ENCODE peak calls at places on chromosomes 13 and 19, in six cellular contexts. C is cerebellum, T is NCI-H1436 treated with DMSO at 0.1 percent for 48 hours, I is NCI-H1417, E is non-pigmented ciliary epithelial cell, R is memory B cell. W is an unnamed sample.

GRCh38 chr13:50244913-50245574 is 229.8 kb downstream of the KCNRG start:
- DNase-seq in C (no peak), T (no peak), I (no peak), E (no peak), R (no peak), W (no peak)

GRCh38 chr19:12782424-12783225 is 7.3 kb upstream of the HOOK2 start:
- DNase-seq in C (peak), T (no peak), I (peak), E (no peak), R (peak), W (peak)

GRCh38 chr13:27177852-27178251 is 6.2 kb upstream of the USP12 start:
- DNase-seq in C (no peak), T (no peak), I (no peak), E (no peak), R (no peak), W (no peak)

GRCh38 chr13:68125087-68125480 is 894.9 kb upstream of the PCDH9 start:
- DNase-seq in C (no peak), T (no peak), I (no peak), E (no peak), R (no peak), W (no peak)

GRCh38 chr13:27182844-27183497 is 11.4 kb upstream of the USP12 start:
- DNase-seq in C (no peak), T (no peak), I (no peak), E (no peak), R (no peak), W (no peak)

GRCh38 chr13:22285867-22286632 is 615.2 kb downstream of the FGF9 start:
- DNase-seq in C (no peak), T (no peak), I (no peak), E (no peak), R (no peak), W (no peak)

GRCh38 chr13:94063096-94063495 is 416.4 kb downstream of the DCT start:
- DNase-seq in C (no peak), T (no peak), I (no peak), E (no peak), R (no peak), W (no peak)

GRCh38 chr19:16369664-16370576 is 45.3 kb downstream of the KLF2 start:
- DNase-seq in C (no peak), T (no peak), I (no peak), E (no peak), R (no peak), W (no peak)